ENCODE peak calls at places on chromosomes 3 and 15, in nine cellular contexts. One of them, this sample, is unnamed.

GRCh38 chr3:99901200-99901926 is 83.7 kb downstream of the CMSS1 start:
- DNase-seq in vagina: no peak
- DNase-seq in fibroblast of pulmonary artery: peak; percentile 91
- DNase-seq in PC-3: peak; percentile 98
- DNase-seq in HepG2: peak; percentile 94
- DNase-seq in AG09309: no peak
- DNase-seq in IMR-90: peak; percentile 77
- DNase-seq in tibial artery: no peak
- DNase-seq in left ventricle myocardium inferior: no peak
- DNase-seq in this sample: peak; percentile 63

GRCh38 chr3:146503459-146504202 is 34.3 kb upstream of the PLSCR2 start:
- DNase-seq in vagina: no peak
- DNase-seq in fibroblast of pulmonary artery: peak; percentile 90
- DNase-seq in PC-3: peak; percentile 96
- DNase-seq in HepG2: peak; percentile 25
- DNase-seq in AG09309: peak; percentile 63
- DNase-seq in IMR-90: peak; percentile 95
- DNase-seq in tibial artery: peak; percentile 45
- DNase-seq in left ventricle myocardium inferior: no peak
- DNase-seq in this sample: peak; percentile 97

GRCh38 chr15:78049691-78050440 is 27.6 kb downstream of the TBC1D2B start:
- DNase-seq in vagina: no peak
- DNase-seq in fibroblast of pulmonary artery: peak; percentile 75
- DNase-seq in PC-3: peak; percentile 9
- DNase-seq in HepG2: no peak
- DNase-seq in AG09309: peak; percentile 96
- DNase-seq in IMR-90: peak; percentile 91
- DNase-seq in tibial artery: peak; percentile 48
- DNase-seq in left ventricle myocardium inferior: no peak
- DNase-seq in this sample: peak; percentile 66

GRCh38 chr15:94542391-94542790 is 311.0 kb downstream of the MCTP2 start:
- DNase-seq in vagina: no peak
- DNase-seq in fibroblast of pulmonary artery: no peak
- DNase-seq in PC-3: no peak
- DNase-seq in HepG2: no peak
- DNase-seq in AG09309: no peak
- DNase-seq in IMR-90: no peak
- DNase-seq in tibial artery: no peak
- DNase-seq in left ventricle myocardium inferior: no peak
- DNase-seq in this sample: no peak

GRCh38 chr3:44962606-44963393 is 13.2 kb downstream of the ZDHHC3 start:
- DNase-seq in vagina: no peak
- DNase-seq in fibroblast of pulmonary artery: no peak
- DNase-seq in PC-3: peak; percentile 80
- DNase-seq in HepG2: no peak
- DNase-seq in AG09309: no peak
- DNase-seq in IMR-90: peak; percentile 63
- DNase-seq in tibial artery: no peak
- DNase-seq in left ventricle myocardium inferior: no peak
- DNase-seq in this sample: no peak

GRCh38 chr3:121482651-121483050 is 63.1 kb downstream of the POLQ start:
- DNase-seq in vagina: no peak
- DNase-seq in fibroblast of pulmonary artery: peak; percentile 75
- DNase-seq in PC-3: peak; percentile 82
- DNase-seq in HepG2: no peak
- DNase-seq in AG09309: peak; percentile 48
- DNase-seq in IMR-90: peak; percentile 91
- DNase-seq in tibial artery: no peak
- DNase-seq in left ventricle myocardium inferior: no peak
- DNase-seq in this sample: peak; percentile 82

GRCh38 chr3:71510485-71510884 is 73.0 kb downstream of the FOXP1 start:
- DNase-seq in vagina: no peak
- DNase-seq in fibroblast of pulmonary artery: peak; percentile 53
- DNase-seq in PC-3: no peak
- DNase-seq in HepG2: peak; percentile 4
- DNase-seq in AG09309: peak; percentile 41
- DNase-seq in IMR-90: peak; percentile 64
- DNase-seq in tibial artery: no peak
- DNase-seq in left ventricle myocardium inferior: no peak
- DNase-seq in this sample: peak; percentile 85

GRCh38 chr15:62549345-62549970 is 384.4 kb upstream of the C2CD4B start:
- DNase-seq in vagina: no peak
- DNase-seq in fibroblast of pulmonary artery: peak; percentile 57
- DNase-seq in PC-3: peak; percentile 48
- DNase-seq in HepG2: peak; percentile 40
- DNase-seq in AG09309: no peak
- DNase-seq in IMR-90: peak; percentile 33
- DNase-seq in tibial artery: no peak
- DNase-seq in left ventricle myocardium inferior: no peak
- DNase-seq in this sample: peak; percentile 14

GRCh38 chr3:197117107-197117506 is 87.5 kb upstream of the MELTF start:
- DNase-seq in vagina: no peak
- DNase-seq in fibroblast of pulmonary artery: no peak
- DNase-seq in PC-3: peak; percentile 86
- DNase-seq in HepG2: no peak
- DNase-seq in AG09309: no peak
- DNase-seq in IMR-90: peak; percentile 17
- DNase-seq in tibial artery: no peak
- DNase-seq in left ventricle myocardium inferior: no peak
- DNase-seq in this sample: peak; percentile 24

GRCh38 chr3:11159421-11159904 is 5.2 kb downstream of the HRH1 start:
- DNase-seq in vagina: no peak
- DNase-seq in fibroblast of pulmonary artery: peak; percentile 91
- DNase-seq in PC-3: peak; percentile 37
- DNase-seq in HepG2: no peak
- DNase-seq in AG09309: peak; percentile 56
- DNase-seq in IMR-90: peak; percentile 98
- DNase-seq in tibial artery: peak; percentile 78
- DNase-seq in left ventricle myocardium inferior: no peak
- DNase-seq in this sample: peak; percentile 78

GRCh38 chr3:107525954-107526305 is 3.2 kb downstream of the BBX start:
- DNase-seq in vagina: no peak
- DNase-seq in fibroblast of pulmonary artery: no peak
- DNase-seq in PC-3: peak; percentile 9
- DNase-seq in HepG2: no peak
- DNase-seq in AG09309: no peak
- DNase-seq in IMR-90: no peak
- DNase-seq in tibial artery: no peak
- DNase-seq in left ventricle myocardium inferior: no peak
- DNase-seq in this sample: no peak

GRCh38 chr3:151265866-151266265 is 12.5 kb downstream of the P2RY14 start:
- DNase-seq in vagina: no peak
- DNase-seq in fibroblast of pulmonary artery: no peak
- DNase-seq in PC-3: no peak
- DNase-seq in HepG2: no peak
- DNase-seq in AG09309: no peak
- DNase-seq in IMR-90: no peak
- DNase-seq in tibial artery: no peak
- DNase-seq in left ventricle myocardium inferior: no peak
- DNase-seq in this sample: no peak

DNA sequence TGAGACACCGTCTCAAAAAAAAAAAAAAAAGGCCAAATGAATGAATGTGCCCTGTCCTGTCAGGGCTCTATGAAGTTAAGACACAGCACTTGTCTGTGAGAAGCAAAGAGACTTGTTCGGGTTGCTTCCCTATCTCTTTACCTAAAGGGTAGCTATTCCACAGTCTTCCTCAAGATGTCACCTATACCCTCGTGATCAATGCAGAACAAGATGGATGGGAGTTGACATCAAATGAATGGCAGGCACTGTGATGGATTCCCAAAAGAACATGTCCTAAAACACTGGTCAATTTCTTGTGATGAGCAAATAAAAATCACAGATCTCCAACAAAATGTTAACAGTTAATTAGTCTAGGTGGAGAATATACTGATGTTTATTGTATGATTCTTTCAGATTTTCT is 9.5 kb downstream of the TADA3 start:
- DNase-seq in vagina: no peak
- DNase-seq in fibroblast of pulmonary artery: no peak
- DNase-seq in PC-3: peak; percentile 35
- DNase-seq in HepG2: no peak
- DNase-seq in AG09309: no peak
- DNase-seq in IMR-90: no peak
- DNase-seq in tibial artery: no peak
- DNase-seq in left ventricle myocardium inferior: no peak
- DNase-seq in this sample: no peak
- TF ChIP-seq CTCF in vagina: no peak
- TF ChIP-seq CTCF in fibroblast of pulmonary artery: peak; percentile 6
- TF ChIP-seq CTCF in PC-3: peak; percentile 53
- TF ChIP-seq CTCF in HepG2: peak; percentile 44
- TF ChIP-seq CTCF in AG09309: no peak
- TF ChIP-seq CTCF in IMR-90: no peak
- TF ChIP-seq CTCF in tibial artery: no peak
- TF ChIP-seq CTCF in left ventricle myocardium inferior: peak; percentile 21
- TF ChIP-seq CTCF in this sample: no peak

GRCh38 chr15:32840481-32841245 is 122.9 kb downstream of the GREM1 start:
- DNase-seq in vagina: no peak
- DNase-seq in fibroblast of pulmonary artery: no peak
- DNase-seq in PC-3: no peak
- DNase-seq in HepG2: no peak
- DNase-seq in AG09309: no peak
- DNase-seq in IMR-90: peak; percentile 80
- DNase-seq in tibial artery: no peak
- DNase-seq in left ventricle myocardium inferior: no peak
- DNase-seq in this sample: no peak

GRCh38 chr15:32838820-32839219 is 121.0 kb downstream of the GREM1 start:
- DNase-seq in vagina: no peak
- DNase-seq in fibroblast of pulmonary artery: peak; percentile 64
- DNase-seq in PC-3: peak; percentile 97
- DNase-seq in HepG2: peak; percentile 71
- DNase-seq in AG09309: peak; percentile 74
- DNase-seq in IMR-90: peak; percentile 97
- DNase-seq in tibial artery: no peak
- DNase-seq in left ventricle myocardium inferior: no peak
- DNase-seq in this sample: peak; percentile 72

GRCh38 chr15:32843211-32843907 is 125.6 kb downstream of the GREM1 start:
- DNase-seq in vagina: no peak
- DNase-seq in fibroblast of pulmonary artery: no peak
- DNase-seq in PC-3: no peak
- DNase-seq in HepG2: no peak
- DNase-seq in AG09309: peak; percentile 80
- DNase-seq in IMR-90: no peak
- DNase-seq in tibial artery: no peak
- DNase-seq in left ventricle myocardium inferior: no peak
- DNase-seq in this sample: no peak

GRCh38 chr15:32842081-32842480 is 124.3 kb downstream of the GREM1 start:
- DNase-seq in vagina: no peak
- DNase-seq in fibroblast of pulmonary artery: no peak
- DNase-seq in PC-3: no peak
- DNase-seq in HepG2: no peak
- DNase-seq in AG09309: no peak
- DNase-seq in IMR-90: no peak
- DNase-seq in tibial artery: no peak
- DNase-seq in left ventricle myocardium inferior: no peak
- DNase-seq in this sample: no peak

DNA sequence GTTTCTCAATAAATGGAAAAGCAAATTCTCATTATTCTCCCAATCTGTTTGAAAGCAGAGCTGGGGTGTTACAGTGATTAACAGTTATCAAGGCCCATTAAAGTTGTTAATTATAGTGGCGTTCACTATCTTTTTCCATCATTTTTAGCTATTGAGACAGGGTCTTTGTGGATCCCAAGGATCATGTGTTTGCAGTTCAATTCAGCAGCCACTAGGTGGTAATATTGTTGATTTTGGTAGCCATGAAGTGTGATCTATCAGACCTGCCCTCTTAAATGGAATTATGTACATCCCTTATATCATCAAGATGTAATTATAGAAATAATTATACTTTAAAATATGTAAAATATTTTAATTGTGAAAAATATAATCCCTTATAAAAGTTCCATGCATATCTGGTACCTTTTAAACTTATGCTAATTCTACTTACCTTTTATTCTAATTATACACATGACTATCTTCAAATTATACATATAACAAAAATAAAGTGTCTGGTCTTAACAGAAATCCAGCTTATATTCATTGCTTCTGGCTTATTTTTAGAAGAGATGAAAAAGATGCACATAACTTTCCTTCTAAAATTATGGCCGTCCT is 126.4 kb downstream of the GREM1 start:
- DNase-seq in vagina: no peak
- DNase-seq in fibroblast of pulmonary artery: peak; percentile 76
- DNase-seq in PC-3: peak; percentile 69
- DNase-seq in HepG2: peak; percentile 30
- DNase-seq in AG09309: no peak
- DNase-seq in IMR-90: peak; percentile 70
- DNase-seq in tibial artery: no peak
- DNase-seq in left ventricle myocardium inferior: no peak
- DNase-seq in this sample: peak; percentile 65
- TF ChIP-seq CTCF in vagina: peak; percentile 51
- TF ChIP-seq CTCF in fibroblast of pulmonary artery: peak; percentile 80
- TF ChIP-seq CTCF in PC-3: peak; percentile 73
- TF ChIP-seq CTCF in HepG2: peak; percentile 61
- TF ChIP-seq CTCF in AG09309: peak; percentile 58
- TF ChIP-seq CTCF in IMR-90: peak; percentile 63
- TF ChIP-seq CTCF in tibial artery: peak; percentile 60
- TF ChIP-seq CTCF in left ventricle myocardium inferior: peak; percentile 68
- TF ChIP-seq CTCF in this sample: peak; percentile 70

GRCh38 chr3:17810759-17811158 is 68.3 kb upstream of the TBC1D5 start:
- DNase-seq in vagina: no peak
- DNase-seq in fibroblast of pulmonary artery: peak; percentile 42
- DNase-seq in PC-3: peak; percentile 83
- DNase-seq in HepG2: peak; percentile 15
- DNase-seq in AG09309: peak; percentile 41
- DNase-seq in IMR-90: peak; percentile 37
- DNase-seq in tibial artery: no peak
- DNase-seq in left ventricle myocardium inferior: no peak
- DNase-seq in this sample: peak; percentile 40
- TF ChIP-seq CTCF in vagina: no peak
- TF ChIP-seq CTCF in fibroblast of pulmonary artery: peak; percentile 39
- TF ChIP-seq CTCF in PC-3: peak; percentile 68
- TF ChIP-seq CTCF in HepG2: peak; percentile 58
- TF ChIP-seq CTCF in AG09309: peak; percentile 51
- TF ChIP-seq CTCF in IMR-90: peak; percentile 9
- TF ChIP-seq CTCF in tibial artery: no peak
- TF ChIP-seq CTCF in left ventricle myocardium inferior: peak; percentile 32
- TF ChIP-seq CTCF in this sample: peak; percentile 42

GRCh38 chr15:45572627-45573026 is 14.6 kb upstream of the BLOC1S6 start:
- DNase-seq in vagina: no peak
- DNase-seq in fibroblast of pulmonary artery: no peak
- DNase-seq in PC-3: no peak
- DNase-seq in HepG2: no peak
- DNase-seq in AG09309: no peak
- DNase-seq in IMR-90: no peak
- DNase-seq in tibial artery: no peak
- DNase-seq in left ventricle myocardium inferior: no peak
- DNase-seq in this sample: no peak

DNA sequence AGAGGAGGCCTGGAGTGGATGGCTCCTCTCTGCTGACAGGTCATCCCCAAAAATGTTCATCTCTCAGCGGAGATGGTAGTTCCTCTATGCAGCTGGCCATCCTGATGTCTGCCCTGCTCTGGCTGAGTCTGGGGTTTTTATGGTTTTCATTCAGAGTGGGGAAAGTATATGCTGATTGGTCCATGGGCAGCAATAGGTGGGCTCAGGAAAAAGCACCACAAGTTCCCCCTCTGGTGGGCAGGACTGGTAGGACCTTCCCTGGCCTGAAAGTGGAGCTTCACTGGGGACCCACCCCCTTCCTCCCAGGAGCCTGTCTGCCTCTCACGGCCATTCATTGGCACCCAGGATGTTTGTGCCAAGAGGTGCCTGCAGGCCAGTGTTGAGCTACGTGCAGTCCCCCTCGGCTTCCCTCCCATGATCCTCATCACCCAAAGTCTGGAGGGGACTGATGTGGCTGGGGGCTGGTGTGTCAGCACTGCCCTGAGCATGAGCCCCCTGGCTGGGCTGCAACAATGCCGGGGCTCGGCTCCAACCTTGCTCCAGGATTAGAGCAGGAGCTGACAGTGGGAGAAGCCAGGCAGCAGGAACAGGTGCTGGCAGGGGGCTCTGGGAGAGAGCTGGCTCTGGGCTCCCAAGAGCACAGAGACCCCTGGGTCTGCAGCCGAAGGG is 13.1 kb upstream of the BLOC1S6 start:
- DNase-seq in vagina: no peak
- DNase-seq in fibroblast of pulmonary artery: peak; percentile 10
- DNase-seq in PC-3: peak; percentile 44
- DNase-seq in HepG2: peak; percentile 61
- DNase-seq in AG09309: no peak
- DNase-seq in IMR-90: no peak
- DNase-seq in tibial artery: no peak
- DNase-seq in left ventricle myocardium inferior: no peak
- DNase-seq in this sample: no peak
- TF ChIP-seq CTCF in vagina: no peak
- TF ChIP-seq CTCF in fibroblast of pulmonary artery: peak; percentile 29
- TF ChIP-seq CTCF in PC-3: peak; percentile 47
- TF ChIP-seq CTCF in HepG2: peak; percentile 74
- TF ChIP-seq CTCF in AG09309: peak; percentile 42
- TF ChIP-seq CTCF in IMR-90: peak; percentile 30
- TF ChIP-seq CTCF in tibial artery: no peak
- TF ChIP-seq CTCF in left ventricle myocardium inferior: peak; percentile 23
- TF ChIP-seq CTCF in this sample: peak; percentile 32